ENCODE peak calls at places on chromosomes 3 and 15, in five cellular contexts. One of them, this sample, is unnamed.

GRCh38 chr15:59892995-59893394 is 111.1 kb upstream of the FOXB1 start:
- DNase-seq in omental fat pad: no peak
- DNase-seq in transverse colon: no peak
- DNase-seq in A673: peak
- DNase-seq in foreskin fibroblast: no peak
- DNase-seq in this sample: no peak

GRCh38 chr3:176293277-176293676 is 904.0 kb downstream of the TBL1XR1 start:
- DNase-seq in omental fat pad: no peak
- DNase-seq in transverse colon: no peak
- DNase-seq in A673: no peak
- DNase-seq in foreskin fibroblast: peak
- DNase-seq in this sample: no peak

GRCh38 chr3:71117572-71118247 is 465.8 kb downstream of the FOXP1 start:
- DNase-seq in omental fat pad: no peak
- DNase-seq in transverse colon: no peak
- DNase-seq in A673: no peak
- DNase-seq in foreskin fibroblast: peak
- DNase-seq in this sample: no peak

GRCh38 chr3:116963802-116964201 is 254.2 kb downstream of the TUSC7 start:
- DNase-seq in omental fat pad: no peak
- DNase-seq in transverse colon: no peak
- DNase-seq in A673: no peak
- DNase-seq in foreskin fibroblast: no peak
- DNase-seq in this sample: no peak

GRCh38 chr3:100080573-100080972 is 33.7 kb downstream of the FILIP1L start:
- DNase-seq in omental fat pad: no peak
- DNase-seq in transverse colon: no peak
- DNase-seq in A673: no peak
- DNase-seq in foreskin fibroblast: no peak
- DNase-seq in this sample: no peak

GRCh38 chr15:52018244-52018643 is 775 bp upstream of the MAPK6 start:
- DNase-seq in omental fat pad: no peak
- DNase-seq in transverse colon: no peak
- DNase-seq in A673: no peak
- DNase-seq in foreskin fibroblast: no peak
- DNase-seq in this sample: no peak

GRCh38 chr3:126500016-126500415 is 17.6 kb downstream of the UROC1 start:
- DNase-seq in omental fat pad: no peak
- DNase-seq in transverse colon: no peak
- DNase-seq in A673: no peak
- DNase-seq in foreskin fibroblast: no peak
- DNase-seq in this sample: no peak

GRCh38 chr15:52103217-52104207 is 9.1 kb downstream of the BCL2L10 start:
- DNase-seq in omental fat pad: peak
- DNase-seq in transverse colon: peak
- DNase-seq in A673: peak
- DNase-seq in foreskin fibroblast: peak
- DNase-seq in this sample: no peak

GRCh38 chr15:66755298-66756068 is 53.4 kb downstream of the SMAD6 start:
- DNase-seq in omental fat pad: no peak
- DNase-seq in transverse colon: no peak
- DNase-seq in A673: no peak
- DNase-seq in foreskin fibroblast: no peak
- DNase-seq in this sample: no peak

GRCh38 chr3:12221663-12222062 is 63.0 kb upstream of the TIMP4 start:
- DNase-seq in omental fat pad: no peak
- DNase-seq in transverse colon: no peak
- DNase-seq in A673: no peak
- DNase-seq in foreskin fibroblast: no peak
- DNase-seq in this sample: no peak

GRCh38 chr3:23594897-23595670 is 210.7 kb upstream of the UBE2E1 start:
- DNase-seq in omental fat pad: no peak
- DNase-seq in transverse colon: no peak
- DNase-seq in A673: peak
- DNase-seq in foreskin fibroblast: no peak
- DNase-seq in this sample: no peak

GRCh38 chr3:27423463-27423862 is 54.3 kb upstream of the NEK10 start:
- DNase-seq in omental fat pad: no peak
- DNase-seq in transverse colon: no peak
- DNase-seq in A673: no peak
- DNase-seq in foreskin fibroblast: peak
- DNase-seq in this sample: no peak

GRCh38 chr15:52657338-52657737 is 21.9 kb downstream of the ATOSA start:
- DNase-seq in omental fat pad: no peak
- DNase-seq in transverse colon: no peak
- DNase-seq in A673: no peak
- DNase-seq in foreskin fibroblast: peak
- DNase-seq in this sample: no peak

GRCh38 chr3:194689493-194689901 is 3.8 kb downstream of the FAM43A start:
- DNase-seq in omental fat pad: no peak
- DNase-seq in transverse colon: no peak
- DNase-seq in A673: peak
- DNase-seq in foreskin fibroblast: peak
- DNase-seq in this sample: no peak

GRCh38 chr3:23320586-23321570 is 117.8 kb downstream of the UBE2E2 start:
- DNase-seq in omental fat pad: no peak
- DNase-seq in transverse colon: no peak
- DNase-seq in A673: no peak
- DNase-seq in foreskin fibroblast: no peak
- DNase-seq in this sample: peak

GRCh38 chr15:50137330-50137761 is 18.3 kb upstream of the ATP8B4 start:
- DNase-seq in omental fat pad: no peak
- DNase-seq in transverse colon: no peak
- DNase-seq in A673: peak
- DNase-seq in foreskin fibroblast: peak
- DNase-seq in this sample: no peak

GRCh38 chr15:67542192-67542461 is 376 bp upstream of the MAP2K5 start:
- DNase-seq in omental fat pad: no peak
- DNase-seq in transverse colon: no peak
- DNase-seq in A673: no peak
- DNase-seq in foreskin fibroblast: no peak
- DNase-seq in this sample: no peak

GRCh38 chr15:89198934-89199333 is 22.4 kb downstream of the RLBP1 start:
- DNase-seq in omental fat pad: no peak
- DNase-seq in transverse colon: no peak
- DNase-seq in A673: no peak
- DNase-seq in foreskin fibroblast: no peak
- DNase-seq in this sample: no peak

GRCh38 chr15:65326109-65326508 is 21.6 kb downstream of the RNU5B-1 start:
- DNase-seq in omental fat pad: no peak
- DNase-seq in transverse colon: no peak
- DNase-seq in A673: no peak
- DNase-seq in foreskin fibroblast: no peak
- DNase-seq in this sample: peak

GRCh38 chr3:54433846-54434245 is 311.5 kb downstream of the CACNA2D3 start:
- DNase-seq in omental fat pad: no peak
- DNase-seq in transverse colon: no peak
- DNase-seq in A673: peak
- DNase-seq in foreskin fibroblast: no peak
- DNase-seq in this sample: no peak
- TF ChIP-seq CTCF in omental fat pad: no peak
- TF ChIP-seq CTCF in transverse colon: no peak
- TF ChIP-seq CTCF in A673: peak
- TF ChIP-seq CTCF in foreskin fibroblast: no peak
- TF ChIP-seq CTCF in this sample: peak

GRCh38 chr3:123444744-123445143 is 4.1 kb downstream of the ADCY5 start:
- DNase-seq in omental fat pad: no peak
- DNase-seq in transverse colon: no peak
- DNase-seq in A673: no peak
- DNase-seq in foreskin fibroblast: no peak
- DNase-seq in this sample: no peak
- TF ChIP-seq CTCF in omental fat pad: no peak
- TF ChIP-seq CTCF in transverse colon: peak
- TF ChIP-seq CTCF in A673: no peak
- TF ChIP-seq CTCF in foreskin fibroblast: no peak
- TF ChIP-seq CTCF in this sample: no peak

GRCh38 chr3:171157286-171157685 is 130.8 kb upstream of the SLC2A2 start:
- DNase-seq in omental fat pad: no peak
- DNase-seq in transverse colon: no peak
- DNase-seq in A673: no peak
- DNase-seq in foreskin fibroblast: no peak
- DNase-seq in this sample: no peak
- TF ChIP-seq CTCF in omental fat pad: no peak
- TF ChIP-seq CTCF in transverse colon: no peak
- TF ChIP-seq CTCF in A673: no peak
- TF ChIP-seq CTCF in foreskin fibroblast: no peak
- TF ChIP-seq CTCF in this sample: no peak

GRCh38 chr3:157905885-157906284 is 200.3 kb downstream of the SHOX2 start:
- DNase-seq in omental fat pad: no peak
- DNase-seq in transverse colon: no peak
- DNase-seq in A673: no peak
- DNase-seq in foreskin fibroblast: no peak
- DNase-seq in this sample: no peak

DNA sequence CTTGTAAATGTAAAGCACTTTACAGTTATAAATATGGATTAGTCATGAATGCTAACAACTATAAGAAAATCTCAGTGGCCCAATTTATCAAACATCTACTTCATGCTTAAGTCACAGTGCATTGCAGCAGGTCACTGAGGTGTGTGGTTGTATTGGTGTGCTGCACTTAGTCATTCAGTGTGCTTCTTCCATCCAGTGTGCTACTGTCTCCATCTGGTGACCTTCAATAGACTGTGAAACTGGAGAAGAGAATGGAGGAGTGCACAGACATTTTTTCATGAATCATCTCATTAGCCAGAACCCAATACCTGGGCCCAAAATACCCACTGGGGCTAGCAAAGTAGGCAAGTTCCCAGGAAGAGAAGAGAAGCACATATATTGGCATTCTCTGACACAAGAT is 199.6 kb downstream of the SHOX2 start:
- DNase-seq in omental fat pad: no peak
- DNase-seq in transverse colon: no peak
- DNase-seq in A673: no peak
- DNase-seq in foreskin fibroblast: no peak
- DNase-seq in this sample: no peak
- TF ChIP-seq CTCF in omental fat pad: no peak
- TF ChIP-seq CTCF in transverse colon: no peak
- TF ChIP-seq CTCF in A673: no peak
- TF ChIP-seq CTCF in foreskin fibroblast: peak
- TF ChIP-seq CTCF in this sample: no peak